ENCODE peak calls at places on chromosomes 16 and 17, in seven cellular contexts. D, B, E, F, C, N and L are unnamed samples.

GRCh38 chr16:22192261-22193133 is 13.6 kb upstream of the EEF2K start:
- DNase-seq in E (peak), F (no peak), C (peak), D (peak), B (peak), N (peak), L (peak)

GRCh38 chr17:44203731-44204452 is 4.2 kb upstream of the ATXN7L3 start:
- DNase-seq in D (peak), B (peak), E (no peak), C (no peak), F (peak), N (peak), L (peak)

GRCh38 chr17:72580321-72581127 is 459.7 kb downstream of the SOX9 start:
- DNase-seq in F (no peak), E (no peak), N (peak), D (no peak), C (no peak), B (no peak), L (no peak)

GRCh38 chr17:81432873-81433451 is 37.7 kb downstream of the BAHCC1 start:
- DNase-seq in F (no peak), D (peak), B (no peak), E (no peak), N (peak), C (no peak), L (no peak)

GRCh38 chr17:80984749-80985148 is 6.9 kb upstream of the CHMP6 start:
- DNase-seq in C (peak), D (no peak), N (no peak), E (peak), B (no peak), F (peak), L (peak)

GRCh38 chr16:86893513-86893912 is 315.2 kb downstream of the FOXL1 start:
- DNase-seq in E (no peak), C (no peak), D (no peak), N (no peak), F (no peak), B (no peak), L (no peak)

GRCh38 chr16:86563489-86564345 is 2.9 kb upstream of the FOXC2 start:
- DNase-seq in C (peak), E (peak), D (peak), F (peak), N (peak), B (peak), L (peak)

GRCh38 chr17:2059125-2059836 is 4.4 kb downstream of the HIC1 start:
- DNase-seq in N (no peak), E (no peak), B (peak), F (no peak), D (no peak), C (no peak), L (no peak)

GRCh38 chr17:39715375-39716072 is 14.8 kb downstream of the MIEN1 start:
- DNase-seq in D (no peak), N (no peak), C (no peak), B (no peak), F (no peak), E (no peak), L (no peak)

GRCh38 chr17:49814781-49815496 is 26.5 kb downstream of the KAT7 start:
- DNase-seq in F (no peak), E (no peak), B (no peak), N (no peak), D (no peak), C (no peak), L (no peak)
- TF ChIP-seq CTCF in F (no peak), E (no peak), B (no peak), N (no peak), D (no peak), C (no peak), L (no peak)

GRCh38 chr17:77501101-77501566 is 360.4 kb downstream of the SEC14L1 start:
- DNase-seq in F (peak), C (no peak), D (no peak), N (no peak), B (peak), E (no peak), L (peak)
- TF ChIP-seq CTCF in F (peak), C (peak), D (no peak), N (no peak), B (no peak), E (peak), L (peak)

GRCh38 chr17:71503710-71504471 is 616.9 kb upstream of the SOX9 start:
- DNase-seq in B (no peak), F (no peak), E (no peak), C (no peak), N (no peak), D (no peak), L (no peak)

GRCh38 chr17:71500761-71501555 is 619.9 kb upstream of the SOX9 start:
- DNase-seq in C (no peak), F (no peak), D (no peak), E (no peak), N (no peak), B (no peak), L (peak)

GRCh38 chr17:71505200-71505599 is 615.6 kb upstream of the SOX9 start:
- DNase-seq in N (no peak), E (peak), C (no peak), F (no peak), D (no peak), B (no peak), L (no peak)

GRCh38 chr17:71501716-71502115 is 619.1 kb upstream of the SOX9 start:
- DNase-seq in D (no peak), E (no peak), B (no peak), N (no peak), F (no peak), C (no peak), L (no peak)

GRCh38 chr17:71502443-71502842 is 618.4 kb upstream of the SOX9 start:
- DNase-seq in E (no peak), N (no peak), F (no peak), D (no peak), B (no peak), C (no peak), L (no peak)
- TF ChIP-seq CTCF in E (no peak), N (no peak), F (no peak), D (no peak), B (no peak), C (no peak), L (no peak)

GRCh38 chr16:7239547-7239946 is 93.1 kb upstream of the RBFOX1 start:
- DNase-seq in B (no peak), N (no peak), F (no peak), C (no peak), D (no peak), E (no peak), L (no peak)
- TF ChIP-seq CTCF in B (no peak), N (no peak), F (no peak), C (no peak), D (no peak), E (no peak), L (no peak)